ENCODE peak calls at places on chromosomes 5 and 9, in ten cellular contexts. D, A, P, G, L, N, B, H, M and S are unnamed samples.

GRCh38 chr5:136382071-136382470 is 16.7 kb upstream of the TRPC7 start:
- DNase-seq in D (no peak), A (no peak), P (no peak), G (no peak), L (no peak), N (no peak), B (no peak), H (no peak), M (no peak), S (no peak)

GRCh38 chr5:464446-464842 is 21.5 kb downstream of the EXOC3 start:
- DNase-seq in D (no peak), A (no peak), P (no peak), G (peak), L (no peak), N (no peak), B (no peak), H (no peak), M (no peak), S (no peak)

GRCh38 chr9:82650368-82650767 is 412.6 kb downstream of the RASEF start:
- DNase-seq in D (no peak), A (no peak), P (no peak), G (no peak), L (no peak), N (no peak), B (no peak), H (no peak), M (no peak), S (no peak)

GRCh38 chr5:151213803-151214613 is 9.9 kb downstream of the CCDC69 start:
- DNase-seq in D (no peak), A (no peak), P (peak), G (peak), L (peak), N (no peak), B (peak), H (peak), M (peak), S (no peak)

GRCh38 chr9:122403381-122404002 is 32.7 kb downstream of the PTGS1 start:
- DNase-seq in D (no peak), A (no peak), P (no peak), G (no peak), L (peak), N (no peak), B (no peak), H (no peak), M (no peak), S (no peak)

GRCh38 chr5:36897616-36898015 is 21.0 kb downstream of the NIPBL start:
- DNase-seq in D (no peak), A (no peak), P (no peak), G (no peak), L (peak), N (no peak), B (no peak), H (no peak), M (no peak), S (no peak)

GRCh38 chr5:142474426-142474825 is 149.6 kb upstream of the SPRY4 start:
- DNase-seq in D (no peak), A (no peak), P (no peak), G (no peak), L (peak), N (no peak), B (no peak), H (no peak), M (no peak), S (no peak)

GRCh38 chr5:157607371-157608161 is 32.0 kb upstream of the ADAM19 start:
- DNase-seq in D (no peak), A (no peak), P (no peak), G (no peak), L (peak), N (no peak), B (no peak), H (no peak), M (no peak), S (no peak)

GRCh38 chr9:135544981-135545635 is 818 bp upstream of the OBP2A start:
- DNase-seq in D (no peak), A (no peak), P (no peak), G (peak), L (no peak), N (no peak), B (no peak), H (no peak), M (no peak), S (no peak)

GRCh38 chr5:5040712-5041111 is 99.4 kb upstream of the ADAMTS16 start:
- DNase-seq in D (no peak), A (no peak), P (no peak), G (no peak), L (no peak), N (no peak), B (no peak), H (no peak), M (no peak), S (no peak)

GRCh38 chr5:100004969-100005368 is 530.2 kb upstream of the FAM174A start:
- DNase-seq in D (no peak), A (no peak), P (no peak), G (no peak), L (no peak), N (no peak), B (no peak), H (no peak), M (no peak), S (no peak)

GRCh38 chr5:109327572-109327971 is 82.2 kb downstream of the PJA2 start:
- DNase-seq in D (peak), A (no peak), P (no peak), G (no peak), L (no peak), N (no peak), B (no peak), H (no peak), M (no peak), S (no peak)

GRCh38 chr5:113276001-113276400 is 158.8 kb downstream of the TSSK1B start:
- DNase-seq in D (no peak), A (no peak), P (no peak), G (no peak), L (no peak), N (no peak), B (no peak), H (no peak), M (no peak), S (no peak)

GRCh38 chr9:77649109-77649812 is 1.1 kb upstream of the GNA14 start:
- DNase-seq in D (no peak), A (no peak), P (peak), G (no peak), L (peak), N (no peak), B (no peak), H (no peak), M (no peak), S (peak)

GRCh38 chr5:36719266-36719665 is 112.9 kb downstream of the SLC1A3 start:
- DNase-seq in D (no peak), A (no peak), P (no peak), G (no peak), L (no peak), N (no peak), B (no peak), H (no peak), M (no peak), S (no peak)

GRCh38 chr9:71302776-71303175 is 181.4 kb upstream of the TRPM3 start:
- DNase-seq in D (no peak), A (no peak), P (no peak), G (no peak), L (peak), N (no peak), B (no peak), H (no peak), M (no peak), S (no peak)

GRCh38 chr9:13665418-13666066 is 386.1 kb upstream of the MPDZ start:
- DNase-seq in D (no peak), A (no peak), P (no peak), G (no peak), L (peak), N (no peak), B (no peak), H (no peak), M (no peak), S (no peak)

GRCh38 chr5:124825250-124825982 is 79.0 kb upstream of the ZNF608 start:
- DNase-seq in D (no peak), A (no peak), P (no peak), G (no peak), L (no peak), N (no peak), B (no peak), H (no peak), M (no peak), S (no peak)

GRCh38 chr9:69937358-69937757 is 106.3 kb upstream of the MAMDC2 start:
- DNase-seq in D (no peak), A (no peak), P (no peak), G (no peak), L (peak), N (no peak), B (no peak), H (no peak), M (no peak), S (no peak)

GRCh38 chr5:141641634-141642278 is 5.0 kb downstream of the RELL2 start:
- DNase-seq in D (no peak), A (peak), P (no peak), G (peak), L (peak), N (no peak), B (no peak), H (no peak), M (no peak), S (no peak)

GRCh38 chr9:76472925-76473324 is 13.9 kb downstream of the GCNT1 start:
- DNase-seq in D (no peak), A (no peak), P (no peak), G (no peak), L (no peak), N (no peak), B (no peak), H (no peak), M (no peak), S (peak)

GRCh38 chr5:8362507-8362906 is 493.6 kb downstream of the MTRR start:
- DNase-seq in D (no peak), A (no peak), P (no peak), G (no peak), L (no peak), N (no peak), B (no peak), H (no peak), M (no peak), S (no peak)

GRCh38 chr5:165863267-165863666 is 2357.8 kb downstream of the MAT2B start:
- DNase-seq in D (no peak), A (no peak), P (no peak), G (no peak), L (no peak), N (no peak), B (no peak), H (no peak), M (no peak), S (no peak)

GRCh38 chr5:90529939-90530677 is 724 bp upstream of the LYSMD3 start:
- DNase-seq in D (peak), A (peak), P (peak), G (peak), L (peak), N (peak), B (no peak), H (no peak), M (peak), S (peak)

GRCh38 chr5:147617191-147617606 is 107.3 kb upstream of the DPYSL3 start:
- DNase-seq in D (no peak), A (no peak), P (no peak), G (no peak), L (no peak), N (no peak), B (no peak), H (no peak), M (no peak), S (no peak)

GRCh38 chr5:111224561-111224989 is 391 bp downstream of the CAMK4 start:
- DNase-seq in D (no peak), A (no peak), P (no peak), G (peak), L (no peak), N (no peak), B (no peak), H (no peak), M (peak), S (peak)

GRCh38 chr5:177526191-177526590 is 9.4 kb upstream of the DDX41 start:
- DNase-seq in D (no peak), A (no peak), P (no peak), G (no peak), L (no peak), N (no peak), B (no peak), H (no peak), M (no peak), S (no peak)

GRCh38 chr9:13569706-13570423 is 290.4 kb upstream of the MPDZ start:
- DNase-seq in D (no peak), A (no peak), P (no peak), G (no peak), L (no peak), N (no peak), B (no peak), H (no peak), M (no peak), S (no peak)

GRCh38 chr9:38144421-38144820 is 75.4 kb upstream of the SHB start:
- DNase-seq in D (no peak), A (peak), P (no peak), G (peak), L (peak), N (no peak), B (no peak), H (no peak), M (no peak), S (no peak)

GRCh38 chr5:144583493-144584154 is 413.0 kb downstream of the KCTD16 start:
- DNase-seq in D (peak), A (no peak), P (no peak), G (no peak), L (no peak), N (no peak), B (no peak), H (no peak), M (no peak), S (no peak)

GRCh38 chr5:171673328-171673727 is 112.3 kb upstream of the SMIM23 start:
- DNase-seq in D (no peak), A (no peak), P (no peak), G (no peak), L (no peak), N (no peak), B (no peak), H (no peak), M (no peak), S (no peak)